ENCODE peak calls at places on chromosomes 5 and 9, in ten cellular contexts. One of them, this sample, is unnamed.

GRCh38 chr9:107711528-107711927 is 222.0 kb upstream of the KLF4 start:
- DNase-seq in HTR-8/SVneo: peak; percentile 71
- DNase-seq in AG10803: peak; percentile 98
- DNase-seq in upper lobe of right lung: no peak
- DNase-seq in NCI-H1694: peak; percentile 48
- DNase-seq in M059J: peak; percentile 97
- DNase-seq in activated CD4-positive, alpha-beta T cell treated with anti-CD3 and anti-CD28 coated beads for 1 hour: no peak
- DNase-seq in amygdala: no peak
- DNase-seq in nucleus accumbens: no peak
- DNase-seq in activated naive CD8-positive, alpha-beta T cell treated with anti-CD3 and anti-CD28 coated beads, Interleukin-2, amount 50 U/mL, for 24 hours: no peak
- DNase-seq in this sample: peak; percentile 59

GRCh38 chr9:126615251-126615790 is 1.6 kb downstream of the LMX1B start:
- DNase-seq in HTR-8/SVneo: no peak
- DNase-seq in AG10803: peak; percentile 9
- DNase-seq in upper lobe of right lung: peak; percentile 66
- DNase-seq in NCI-H1694: no peak
- DNase-seq in M059J: no peak
- DNase-seq in activated CD4-positive, alpha-beta T cell treated with anti-CD3 and anti-CD28 coated beads for 1 hour: no peak
- DNase-seq in amygdala: no peak
- DNase-seq in nucleus accumbens: no peak
- DNase-seq in activated naive CD8-positive, alpha-beta T cell treated with anti-CD3 and anti-CD28 coated beads, Interleukin-2, amount 50 U/mL, for 24 hours: no peak
- DNase-seq in this sample: no peak

GRCh38 chr5:81268797-81269196 is 32.6 kb upstream of the ZCCHC9 start:
- DNase-seq in HTR-8/SVneo: peak; percentile 64
- DNase-seq in AG10803: peak; percentile 81
- DNase-seq in upper lobe of right lung: no peak
- DNase-seq in NCI-H1694: no peak
- DNase-seq in M059J: peak; percentile 87
- DNase-seq in activated CD4-positive, alpha-beta T cell treated with anti-CD3 and anti-CD28 coated beads for 1 hour: no peak
- DNase-seq in amygdala: no peak
- DNase-seq in nucleus accumbens: no peak
- DNase-seq in activated naive CD8-positive, alpha-beta T cell treated with anti-CD3 and anti-CD28 coated beads, Interleukin-2, amount 50 U/mL, for 24 hours: no peak
- DNase-seq in this sample: no peak

GRCh38 chr5:93572101-93572772 is 8.8 kb downstream of the NR2F1-AS1 start:
- DNase-seq in HTR-8/SVneo: no peak
- DNase-seq in AG10803: peak; percentile 18
- DNase-seq in upper lobe of right lung: no peak
- DNase-seq in NCI-H1694: no peak
- DNase-seq in M059J: no peak
- DNase-seq in activated CD4-positive, alpha-beta T cell treated with anti-CD3 and anti-CD28 coated beads for 1 hour: no peak
- DNase-seq in amygdala: no peak
- DNase-seq in nucleus accumbens: no peak
- DNase-seq in activated naive CD8-positive, alpha-beta T cell treated with anti-CD3 and anti-CD28 coated beads, Interleukin-2, amount 50 U/mL, for 24 hours: no peak
- DNase-seq in this sample: no peak

GRCh38 chr9:6968271-6968670 is 210.5 kb downstream of the KDM4C start:
- DNase-seq in HTR-8/SVneo: no peak
- DNase-seq in AG10803: peak; percentile 65
- DNase-seq in upper lobe of right lung: no peak
- DNase-seq in NCI-H1694: no peak
- DNase-seq in M059J: peak; percentile 8
- DNase-seq in activated CD4-positive, alpha-beta T cell treated with anti-CD3 and anti-CD28 coated beads for 1 hour: no peak
- DNase-seq in amygdala: no peak
- DNase-seq in nucleus accumbens: no peak
- DNase-seq in activated naive CD8-positive, alpha-beta T cell treated with anti-CD3 and anti-CD28 coated beads, Interleukin-2, amount 50 U/mL, for 24 hours: no peak
- DNase-seq in this sample: no peak

GRCh38 chr9:123358181-123358894 is 2.3 kb downstream of the CRB2 start:
- DNase-seq in HTR-8/SVneo: no peak
- DNase-seq in AG10803: no peak
- DNase-seq in upper lobe of right lung: no peak
- DNase-seq in NCI-H1694: no peak
- DNase-seq in M059J: no peak
- DNase-seq in activated CD4-positive, alpha-beta T cell treated with anti-CD3 and anti-CD28 coated beads for 1 hour: no peak
- DNase-seq in amygdala: peak; percentile 53
- DNase-seq in nucleus accumbens: peak; percentile 45
- DNase-seq in activated naive CD8-positive, alpha-beta T cell treated with anti-CD3 and anti-CD28 coated beads, Interleukin-2, amount 50 U/mL, for 24 hours: no peak
- DNase-seq in this sample: no peak

GRCh38 chr5:94857119-94857518 is 238.7 kb downstream of the SLF1 start:
- DNase-seq in HTR-8/SVneo: no peak
- DNase-seq in AG10803: no peak
- DNase-seq in upper lobe of right lung: no peak
- DNase-seq in NCI-H1694: no peak
- DNase-seq in M059J: no peak
- DNase-seq in activated CD4-positive, alpha-beta T cell treated with anti-CD3 and anti-CD28 coated beads for 1 hour: no peak
- DNase-seq in amygdala: no peak
- DNase-seq in nucleus accumbens: no peak
- DNase-seq in activated naive CD8-positive, alpha-beta T cell treated with anti-CD3 and anti-CD28 coated beads, Interleukin-2, amount 50 U/mL, for 24 hours: no peak
- DNase-seq in this sample: no peak

GRCh38 chr5:172905771-172906170 is 53.5 kb upstream of the RPL26L1 start:
- DNase-seq in HTR-8/SVneo: no peak
- DNase-seq in AG10803: no peak
- DNase-seq in upper lobe of right lung: no peak
- DNase-seq in NCI-H1694: no peak
- DNase-seq in M059J: no peak
- DNase-seq in activated CD4-positive, alpha-beta T cell treated with anti-CD3 and anti-CD28 coated beads for 1 hour: no peak
- DNase-seq in amygdala: no peak
- DNase-seq in nucleus accumbens: no peak
- DNase-seq in activated naive CD8-positive, alpha-beta T cell treated with anti-CD3 and anti-CD28 coated beads, Interleukin-2, amount 50 U/mL, for 24 hours: no peak
- DNase-seq in this sample: no peak

GRCh38 chr5:126351138-126351537 is 72.1 kb upstream of the GRAMD2B start:
- DNase-seq in HTR-8/SVneo: peak; percentile 48
- DNase-seq in AG10803: peak; percentile 78
- DNase-seq in upper lobe of right lung: no peak
- DNase-seq in NCI-H1694: no peak
- DNase-seq in M059J: peak; percentile 57
- DNase-seq in activated CD4-positive, alpha-beta T cell treated with anti-CD3 and anti-CD28 coated beads for 1 hour: no peak
- DNase-seq in amygdala: no peak
- DNase-seq in nucleus accumbens: no peak
- DNase-seq in activated naive CD8-positive, alpha-beta T cell treated with anti-CD3 and anti-CD28 coated beads, Interleukin-2, amount 50 U/mL, for 24 hours: no peak
- DNase-seq in this sample: no peak

GRCh38 chr9:78982849-78983248 is 588.9 kb upstream of the TLE4 start:
- DNase-seq in HTR-8/SVneo: no peak
- DNase-seq in AG10803: peak; percentile 26
- DNase-seq in upper lobe of right lung: no peak
- DNase-seq in NCI-H1694: no peak
- DNase-seq in M059J: peak; percentile 98
- DNase-seq in activated CD4-positive, alpha-beta T cell treated with anti-CD3 and anti-CD28 coated beads for 1 hour: no peak
- DNase-seq in amygdala: no peak
- DNase-seq in nucleus accumbens: no peak
- DNase-seq in activated naive CD8-positive, alpha-beta T cell treated with anti-CD3 and anti-CD28 coated beads, Interleukin-2, amount 50 U/mL, for 24 hours: no peak
- DNase-seq in this sample: no peak

GRCh38 chr9:92610470-92611420 is 59.2 kb downstream of the IPPK start:
- DNase-seq in HTR-8/SVneo: no peak
- DNase-seq in AG10803: peak; percentile 84
- DNase-seq in upper lobe of right lung: no peak
- DNase-seq in NCI-H1694: no peak
- DNase-seq in M059J: no peak
- DNase-seq in activated CD4-positive, alpha-beta T cell treated with anti-CD3 and anti-CD28 coated beads for 1 hour: no peak
- DNase-seq in amygdala: no peak
- DNase-seq in nucleus accumbens: no peak
- DNase-seq in activated naive CD8-positive, alpha-beta T cell treated with anti-CD3 and anti-CD28 coated beads, Interleukin-2, amount 50 U/mL, for 24 hours: no peak
- DNase-seq in this sample: no peak

GRCh38 chr9:33129886-33130284 is 37.3 kb downstream of the B4GALT1 start:
- DNase-seq in HTR-8/SVneo: no peak
- DNase-seq in AG10803: no peak
- DNase-seq in upper lobe of right lung: no peak
- DNase-seq in NCI-H1694: no peak
- DNase-seq in M059J: no peak
- DNase-seq in activated CD4-positive, alpha-beta T cell treated with anti-CD3 and anti-CD28 coated beads for 1 hour: no peak
- DNase-seq in amygdala: no peak
- DNase-seq in nucleus accumbens: no peak
- DNase-seq in activated naive CD8-positive, alpha-beta T cell treated with anti-CD3 and anti-CD28 coated beads, Interleukin-2, amount 50 U/mL, for 24 hours: no peak
- DNase-seq in this sample: no peak

This sample was measured in BE2C.